ENCODE peak calls at places on chromosome 11, in four cellular contexts. E is body of pancreas; R is DND-41; B is CD8-positive, alpha-beta T cell. P is an unnamed sample.
A peak's percentile ranks its signal among the peaks of the same experiment; 100 is the strongest.

GRCh38 chr11:72736452-72737069 is 15.6 kb downstream of the ARAP1 start:
- DNase-seq in R (peak; percentile 64), B (peak; percentile 50), E (peak; percentile 76), P (peak; percentile 56)

GRCh38 chr11:109707411-109707810 is 285.4 kb downstream of the C11orf87 start:
- DNase-seq in R (no peak), E (peak; percentile 26), B (no peak), P (no peak)

GRCh38 chr11:85874265-85874664 is 19.1 kb downstream of the CCDC83 start:
- DNase-seq in R (no peak), E (no peak), B (no peak), P (no peak)

GRCh38 chr11:70466154-70466553 is 67.8 kb downstream of the CTTN start:
- DNase-seq in R (no peak), B (no peak), E (no peak), P (no peak)

GRCh38 chr11:1557904-1558831 is 13.9 kb downstream of the DUSP8 start:
- DNase-seq in R (no peak), E (peak; percentile 68), B (no peak), P (peak; percentile 55)

GRCh38 chr11:113674397-113674685 is 31.8 kb downstream of the TMPRSS5 start:
- DNase-seq in E (no peak), R (no peak), B (no peak), P (no peak)

GRCh38 chr11:69309800-69310280 is 15.9 kb downstream of the MYEOV start:
- DNase-seq in R (no peak), E (no peak), B (no peak), P (no peak)

GRCh38 chr11:73393479-73394415 is 17.5 kb downstream of the RELT start:
- DNase-seq in B (peak; percentile 51), E (peak; percentile 81), R (peak; percentile 73), P (peak; percentile 75)

GRCh38 chr11:2089536-2090165 is 49.5 kb downstream of the IGF2 start:
- DNase-seq in E (no peak), B (no peak), R (peak; percentile 60), P (no peak)

GRCh38 chr11:132349806-132350733 is 979.7 kb downstream of the NTM start:
- DNase-seq in B (no peak), E (no peak), R (no peak), P (no peak)

GRCh38 chr11:131688056-131688693 is 317.8 kb downstream of the NTM start:
- DNase-seq in B (no peak), E (peak; percentile 26), R (peak; percentile 67), P (peak; percentile 58)

GRCh38 chr11:30960387-30960992 is 374.3 kb upstream of the MPPED2 start:
- DNase-seq in R (no peak), B (no peak), E (no peak), P (no peak)
- TF ChIP-seq CTCF in R (peak; percentile 55), B (no peak), E (peak; percentile 43), P (peak; percentile 24)

GRCh38 chr11:127369301-127369968 is 368.9 kb upstream of the KIRREL3 start:
- DNase-seq in E (no peak), R (no peak), B (no peak), P (no peak)
- H3K4me1 ChIP-seq in E (no peaks in the 10 kb centered on the region), R (no peaks in the 10 kb centered on the region), B (no peaks in the 10 kb centered on the region), P (no peaks in the 10 kb centered on the region)

GRCh38 chr11:111457731-111458368 is 54.3 kb downstream of the BTG4 start:
- DNase-seq in B (no peak), E (no peak), R (no peak), P (no peak)

GRCh38 chr11:111460752-111461305 is 51.4 kb downstream of the BTG4 start:
- DNase-seq in E (no peak), B (no peak), R (no peak), P (no peak)

GRCh38 chr11:111461460-111462240 is 50.5 kb downstream of the BTG4 start:
- DNase-seq in R (no peak), B (no peak), E (no peak), P (no peak)

GRCh38 chr11:111460340-111460739 is 51.8 kb downstream of the BTG4 start:
- DNase-seq in R (no peak), E (no peak), B (no peak), P (no peak)

GRCh38 chr11:111459506-111460270 is 52.5 kb downstream of the BTG4 start:
- DNase-seq in R (no peak), B (no peak), E (no peak), P (no peak)
- TF ChIP-seq CTCF in R (no peak), B (no peak), E (no peak), P (no peak)

DNA sequence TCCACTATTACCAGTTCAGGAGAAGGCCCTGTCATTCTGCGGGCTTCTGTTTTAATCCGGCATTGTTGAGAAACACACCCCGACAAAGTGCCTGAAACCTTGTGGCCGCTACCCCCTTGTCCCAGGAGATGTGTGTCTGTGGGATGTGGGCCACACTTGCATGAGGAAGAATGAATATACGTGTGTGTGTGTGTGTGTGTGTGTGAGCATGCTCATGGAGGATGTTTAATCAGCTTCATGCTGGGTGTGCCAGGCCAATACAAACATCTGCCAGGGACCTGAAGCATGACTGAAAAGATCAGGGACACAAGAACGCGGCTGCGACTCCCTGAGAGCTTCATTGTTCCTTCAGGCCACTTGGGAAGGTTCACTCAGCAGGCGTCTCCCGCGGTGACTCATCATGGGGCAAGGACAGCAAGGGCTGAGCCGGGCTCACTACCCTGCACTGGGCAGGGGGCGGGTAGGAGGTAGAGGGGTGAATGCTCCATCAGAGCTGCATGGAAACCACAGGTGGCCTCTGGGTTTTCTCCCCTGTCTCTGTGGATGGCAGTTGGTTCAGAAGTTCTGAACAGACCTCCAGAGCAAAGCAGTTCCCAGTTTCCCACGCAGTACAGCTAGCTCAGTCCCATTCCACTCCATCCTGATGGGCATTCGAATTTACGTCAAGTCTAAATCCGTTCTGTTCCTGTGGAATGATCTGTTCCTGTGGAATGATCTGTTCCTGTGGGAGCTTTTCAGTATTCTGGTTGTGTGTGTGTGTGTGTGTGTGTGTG is 7.0 kb upstream of the MALAT1 start:
- DNase-seq in E (peak; percentile 89), R (no peak), B (no peak), P (peak; percentile 81)
- H3K4me1 ChIP-seq in E (peaks cover 96% of the 10 kb centered on the region), R (peaks cover 16% of the 10 kb centered on the region), B (peaks cover 26% of the 10 kb centered on the region), P (peaks cover 97% of the 10 kb centered on the region)

DNA sequence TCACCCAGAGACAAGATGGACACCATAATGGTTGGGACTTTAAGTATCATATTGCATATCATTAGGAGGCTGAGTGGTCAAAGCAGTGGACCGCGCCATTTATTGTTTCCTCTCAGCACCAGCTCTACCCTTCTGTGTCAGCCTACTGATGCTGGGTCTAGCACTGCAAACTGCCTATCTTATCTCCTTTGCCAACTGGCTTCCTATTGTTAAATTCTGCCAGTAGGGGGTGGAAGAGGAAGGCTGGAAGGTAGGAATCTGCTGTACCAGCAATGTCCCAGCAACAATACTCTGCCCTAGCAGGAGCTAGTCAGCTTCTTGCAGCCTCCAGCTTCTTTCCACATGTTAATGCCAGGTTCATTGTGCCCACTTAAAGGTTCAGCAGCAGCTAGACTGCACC is 367.1 kb upstream of the PDGFD start:
- DNase-seq in B (no peak), R (peak; percentile 18), E (no peak), P (no peak)
- TF ChIP-seq CTCF in B (peak; percentile 34), R (peak; percentile 58), E (no peak), P (no peak)

DNA sequence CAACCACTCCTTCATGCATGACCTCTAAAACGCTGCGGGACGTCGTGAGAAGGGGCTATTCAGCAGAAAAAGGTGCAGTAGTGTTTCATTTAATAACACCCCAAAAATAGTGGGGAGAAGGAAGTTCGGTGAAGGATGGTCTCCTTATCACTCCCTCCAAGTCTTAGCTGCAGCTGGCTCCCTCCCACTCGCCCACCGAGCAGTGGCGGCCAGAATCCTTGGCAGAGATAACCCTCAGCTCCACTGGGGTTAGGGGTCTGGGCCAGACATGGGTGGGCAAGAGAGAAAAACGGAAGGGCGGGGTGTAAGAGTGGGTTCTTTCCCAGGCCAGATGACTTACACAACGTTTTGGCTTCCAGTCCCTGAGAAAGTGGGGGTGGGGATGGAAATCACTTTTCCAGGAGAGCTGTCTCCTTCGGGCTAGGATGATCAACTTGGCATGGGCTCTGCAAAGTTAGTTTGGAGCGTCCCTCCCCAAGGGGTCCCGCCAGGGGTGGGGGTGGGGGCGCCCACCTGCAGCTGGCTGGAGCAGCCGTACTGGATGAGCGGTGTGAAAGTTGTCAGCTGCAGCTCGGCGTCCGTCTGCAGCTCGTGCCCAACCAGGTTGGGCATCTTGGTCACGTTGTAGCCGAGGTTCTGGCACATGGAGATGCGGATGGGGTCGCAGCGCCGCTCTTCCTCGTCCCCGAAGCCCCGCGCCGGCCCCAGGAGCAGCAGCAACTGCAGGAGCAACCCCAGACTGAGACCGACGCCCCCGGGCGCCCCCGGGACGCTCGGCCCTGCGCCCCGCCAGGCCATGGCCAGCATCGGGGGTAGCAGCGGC is 696 bp downstream of the FZD4 start:
- DNase-seq in B (no peak), R (no peak), E (peak; percentile 82), P (peak; percentile 32)
- H3K4me1 ChIP-seq in B (peaks cover 10% of the 10 kb centered on the region), R (no peaks in the 10 kb centered on the region), E (peaks cover 41% of the 10 kb centered on the region), P (peaks cover 33% of the 10 kb centered on the region)

GRCh38 chr11:117595440-117595839 is 201.6 kb downstream of the DSCAML1 start:
- DNase-seq in R (no peak), B (no peak), E (no peak), P (no peak)
- TF ChIP-seq CTCF in R (no peak), B (no peak), E (no peak), P (no peak)

DNA sequence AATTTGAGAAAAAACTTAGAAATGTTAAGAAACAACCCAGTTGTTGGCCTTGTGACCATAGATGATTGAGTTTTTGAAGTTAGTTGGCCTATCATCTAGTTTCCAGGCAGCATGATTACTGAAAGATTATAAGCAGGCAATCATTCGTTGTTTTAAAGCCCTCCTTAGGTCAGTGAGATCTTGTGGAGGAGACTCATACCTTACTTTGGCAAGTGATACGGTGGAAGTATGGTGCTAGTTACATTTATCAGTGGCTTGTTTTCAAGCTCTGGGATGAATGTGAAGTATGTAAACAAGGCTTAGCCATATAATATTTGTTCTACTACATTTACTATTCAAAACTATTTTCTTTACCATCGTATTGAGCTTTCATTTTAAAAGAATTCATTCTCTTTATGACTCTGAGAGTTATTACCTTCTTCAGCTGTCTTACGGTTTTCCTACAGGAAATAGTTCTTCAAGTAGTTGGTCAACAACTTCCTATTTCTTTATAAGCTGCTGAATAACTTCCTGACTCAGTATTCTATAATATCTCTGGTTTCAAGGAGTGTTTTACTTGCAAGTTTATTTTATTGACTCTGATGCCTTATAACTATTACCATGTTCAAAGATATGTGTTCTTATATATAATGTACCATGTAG is 7.3 kb downstream of the YAP1 start:
- DNase-seq in R (no peak), B (no peak), E (no peak), P (no peak)
- H3K4me1 ChIP-seq in R (no peaks in the 10 kb centered on the region), B (no peaks in the 10 kb centered on the region), E (peaks cover 37% of the 10 kb centered on the region), P (peaks cover 29% of the 10 kb centered on the region)

GRCh38 chr11:44304091-44305084 is 5.6 kb downstream of the ALX4 start:
- DNase-seq in R (no peak), E (no peak), B (no peak), P (no peak)

GRCh38 chr11:44301856-44302231 is 8.1 kb downstream of the ALX4 start:
- DNase-seq in B (no peak), E (no peak), R (no peak), P (no peak)

GRCh38 chr11:44303401-44303938 is 6.5 kb downstream of the ALX4 start:
- DNase-seq in B (no peak), E (no peak), R (no peak), P (no peak)

GRCh38 chr11:44300881-44301855 is 8.8 kb downstream of the ALX4 start:
- DNase-seq in E (no peak), B (no peak), R (no peak), P (no peak)

GRCh38 chr11:44298862-44299261 is 11.1 kb downstream of the ALX4 start:
- DNase-seq in B (no peak), R (no peak), E (no peak), P (no peak)
- TF ChIP-seq CTCF in B (no peak), R (no peak), E (no peak), P (no peak)

P was measured in heart right ventricle.